ENCODE peak calls at places on chromosome 2, in ten cellular contexts. S is fibroblast of villous mesenchyme, V is neural progenitor cell, T is left ventricle myocardium inferior, N is cardiac muscle cell, Y is MM.1S, D is brain microvascular endothelial cell, Q is Peyer's patch, P is thyroid gland, A is B cell. R is an unnamed sample.

GRCh38 chr2:127651987-127652550 is 6.1 kb downstream of the GPR17 start:
- DNase-seq in S (peak), V (no peak), T (peak), N (peak), Y (no peak), D (no peak), Q (peak), P (peak), A (no peak), R (no peak)

GRCh38 chr2:75518638-75519465 is 41.9 kb downstream of the EVA1A start:
- DNase-seq in S (no peak), V (no peak), T (no peak), N (no peak), Y (no peak), D (no peak), Q (no peak), P (no peak), A (no peak), R (no peak)

GRCh38 chr2:237450583-237450982 is 36.5 kb upstream of the MLPH start:
- DNase-seq in S (no peak), V (no peak), T (no peak), N (no peak), Y (no peak), D (no peak), Q (no peak), P (no peak), A (no peak), R (no peak)

GRCh38 chr2:136235451-136236418 is 117.8 kb upstream of the CXCR4 start:
- DNase-seq in S (peak), V (no peak), T (no peak), N (no peak), Y (no peak), D (peak), Q (no peak), P (no peak), A (no peak), R (peak)

GRCh38 chr2:224538739-224539138 is 46.4 kb downstream of the CUL3 start:
- DNase-seq in S (no peak), V (peak), T (no peak), N (no peak), Y (no peak), D (no peak), Q (no peak), P (no peak), A (no peak), R (no peak)

GRCh38 chr2:104752504-104752903 is 101.4 kb upstream of the POU3F3 start:
- DNase-seq in S (no peak), V (no peak), T (no peak), N (no peak), Y (no peak), D (no peak), Q (no peak), P (no peak), A (no peak), R (no peak)

GRCh38 chr2:133780997-133781513 is 212.8 kb upstream of the NCKAP5 start:
- DNase-seq in S (no peak), V (no peak), T (no peak), N (no peak), Y (no peak), D (no peak), Q (no peak), P (no peak), A (no peak), R (no peak)

GRCh38 chr2:7083580-7084509 is 166.6 kb downstream of the RNF144A start:
- DNase-seq in S (peak), V (peak), T (no peak), N (peak), Y (peak), D (peak), Q (no peak), P (no peak), A (no peak), R (no peak)

GRCh38 chr2:160825433-160825832 is 331.8 kb upstream of the RBMS1 start:
- DNase-seq in S (no peak), V (no peak), T (no peak), N (no peak), Y (no peak), D (no peak), Q (no peak), P (no peak), A (no peak), R (no peak)

GRCh38 chr2:160491922-160492371 is 1.7 kb downstream of the RBMS1 start:
- DNase-seq in S (peak), V (peak), T (no peak), N (no peak), Y (peak), D (peak), Q (no peak), P (no peak), A (no peak), R (no peak)

GRCh38 chr2:197057946-197058345 is 131.4 kb upstream of the PGAP1 start:
- DNase-seq in S (no peak), V (no peak), T (no peak), N (no peak), Y (peak), D (no peak), Q (no peak), P (no peak), A (no peak), R (no peak)

GRCh38 chr2:182103531-182103930 is 117.9 kb downstream of the PPP1R1C start:
- DNase-seq in S (peak), V (peak), T (no peak), N (no peak), Y (no peak), D (no peak), Q (no peak), P (no peak), A (no peak), R (no peak)

DNA sequence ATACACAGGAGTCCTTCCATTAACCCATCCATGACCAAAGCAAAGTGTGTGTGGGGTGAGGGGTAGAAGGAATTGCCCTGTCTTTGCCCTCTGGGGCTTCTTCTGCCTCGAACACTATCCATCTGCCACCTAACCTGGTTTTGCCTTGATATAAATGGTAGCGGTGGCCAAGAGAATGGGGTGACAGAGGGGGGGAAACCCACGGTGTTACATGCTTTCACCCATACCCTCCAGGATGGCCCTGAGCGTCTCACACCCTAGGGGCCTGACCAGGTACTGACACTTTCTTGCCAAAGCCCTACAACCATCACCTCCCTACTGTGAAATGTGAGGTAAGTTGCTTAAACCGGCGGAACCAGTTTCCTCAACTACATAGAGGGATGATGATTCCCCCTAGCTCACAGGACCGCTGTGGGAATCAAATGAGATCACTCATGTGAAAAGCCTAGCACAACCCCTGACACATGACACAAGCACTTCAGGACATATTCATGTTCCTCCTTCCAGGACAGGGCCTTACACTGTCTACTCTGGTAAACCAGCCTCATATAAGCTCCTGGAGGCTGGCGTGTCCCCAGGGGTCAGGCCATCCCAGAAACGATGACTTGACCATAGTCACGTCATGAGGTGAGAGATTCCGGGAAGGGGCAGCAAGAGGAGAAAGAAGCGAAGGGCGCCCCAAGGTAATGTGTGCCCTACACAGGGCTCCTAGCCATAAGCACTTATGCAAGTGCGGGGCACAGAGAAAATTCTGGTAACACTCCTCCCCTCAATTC is 49.7 kb downstream of the C2orf42 start:
- DNase-seq in S (peak), V (peak), T (no peak), N (no peak), Y (peak), D (peak), Q (peak), P (peak), A (peak), R (no peak)
- TF ChIP-seq CTCF in S (peak), V (peak), T (peak), N (peak), Y (peak), D (peak), Q (peak), P (peak), A (peak), R (peak)

DNA sequence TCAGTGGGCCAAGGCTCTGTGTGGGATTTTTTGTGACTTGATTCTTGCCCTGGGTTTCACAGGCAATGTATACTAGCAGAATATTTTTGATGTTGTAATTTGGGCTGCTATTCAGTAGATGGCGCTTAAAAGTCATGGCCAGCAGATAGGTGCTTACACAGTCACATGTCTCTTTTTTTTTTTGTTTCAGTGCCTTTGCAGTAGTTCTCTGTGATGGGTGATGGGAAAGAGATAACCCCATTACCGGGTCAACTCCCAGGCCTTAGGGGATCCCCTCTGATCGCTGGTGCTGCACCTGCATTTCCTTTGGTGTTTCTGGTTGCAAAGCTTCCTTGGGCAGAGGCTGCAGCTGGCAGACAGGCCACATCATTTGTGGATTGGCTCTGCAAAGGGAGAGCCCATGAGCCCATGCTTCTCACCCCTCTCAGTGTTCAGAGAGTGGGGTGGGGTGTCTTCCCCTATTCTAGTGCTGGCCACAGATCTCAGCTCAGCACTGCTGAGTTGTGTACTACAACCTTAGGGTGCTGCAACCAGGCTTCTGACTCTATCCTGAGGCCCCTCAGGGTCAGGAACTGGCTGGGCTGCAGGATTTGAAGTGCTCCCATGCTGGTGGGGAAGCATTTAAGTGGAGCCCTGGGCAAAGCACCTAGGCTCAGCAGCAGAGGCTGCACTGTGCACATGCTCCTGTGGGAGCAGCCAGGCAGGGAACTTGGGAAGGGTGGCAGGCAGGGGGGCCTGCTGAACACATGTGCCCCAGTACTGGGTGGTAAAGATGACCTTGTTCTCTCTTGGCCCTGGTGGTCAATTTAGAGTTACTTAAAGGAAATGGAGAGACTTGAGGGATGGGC is 219.8 kb upstream of the SPHKAP start:
- DNase-seq in S (peak), V (no peak), T (no peak), N (no peak), Y (peak), D (peak), Q (no peak), P (no peak), A (no peak), R (no peak)
- TF ChIP-seq CTCF in S (peak), V (no peak), T (no peak), N (no peak), Y (peak), D (no peak), Q (no peak), P (no peak), A (no peak), R (no peak)

DNA sequence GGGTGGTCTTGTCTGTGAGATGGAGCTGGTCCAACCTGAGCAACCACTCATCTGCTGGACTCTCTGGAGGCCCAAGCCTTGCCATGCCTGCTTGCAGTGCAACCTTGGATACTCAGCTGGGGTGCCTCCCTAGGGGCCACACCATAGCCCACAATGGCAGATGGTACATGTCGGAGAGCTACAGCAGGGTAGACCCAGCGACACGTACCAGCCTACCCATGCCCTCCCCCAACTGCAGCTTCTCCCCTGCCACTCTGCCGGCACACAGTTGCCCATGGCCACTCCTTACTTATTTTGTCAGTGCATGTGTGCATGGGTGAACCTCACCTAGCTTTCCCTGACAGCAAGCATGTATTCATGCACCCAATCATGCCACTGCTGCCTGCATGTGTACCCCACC is 690.9 kb downstream of the CCDC85A start:
- DNase-seq in S (no peak), V (no peak), T (no peak), N (no peak), Y (no peak), D (no peak), Q (no peak), P (no peak), A (no peak), R (no peak)
- TF ChIP-seq CTCF in S (no peak), V (no peak), T (no peak), N (no peak), Y (no peak), D (no peak), Q (no peak), P (no peak), A (no peak), R (no peak)

DNA sequence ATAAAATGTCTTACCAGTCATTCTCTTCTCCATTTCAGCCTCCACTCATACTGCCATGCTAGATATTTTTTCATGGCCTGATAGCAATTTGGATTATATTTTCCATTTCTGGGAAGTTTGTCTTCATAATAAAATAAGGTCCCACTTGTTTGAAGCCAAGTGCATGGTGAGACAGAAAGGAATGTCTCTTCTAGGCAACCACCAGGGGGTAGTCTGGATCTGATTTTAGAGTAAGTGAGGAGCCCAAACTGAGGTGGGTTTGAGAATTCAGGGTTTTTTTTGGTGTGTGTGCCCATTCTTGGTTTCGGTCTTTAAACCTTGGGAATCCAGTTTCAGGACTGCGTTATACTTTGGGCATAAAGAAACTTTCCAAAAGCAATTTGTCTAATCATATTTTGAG is 315.5 kb downstream of the RPRM start:
- DNase-seq in S (peak), V (peak), T (no peak), N (peak), Y (peak), D (no peak), Q (no peak), P (no peak), A (no peak), R (peak)
- TF ChIP-seq CTCF in S (peak), V (peak), T (peak), N (no peak), Y (peak), D (peak), Q (peak), P (no peak), A (no peak), R (peak)

GRCh38 chr2:167127135-167127534 is 238.9 kb downstream of the XIRP2 start:
- DNase-seq in S (no peak), V (no peak), T (no peak), N (no peak), Y (peak), D (peak), Q (no peak), P (no peak), A (no peak), R (no peak)
- TF ChIP-seq CTCF in S (peak), V (no peak), T (peak), N (peak), Y (no peak), D (peak), Q (no peak), P (no peak), A (no peak), R (no peak)

DNA sequence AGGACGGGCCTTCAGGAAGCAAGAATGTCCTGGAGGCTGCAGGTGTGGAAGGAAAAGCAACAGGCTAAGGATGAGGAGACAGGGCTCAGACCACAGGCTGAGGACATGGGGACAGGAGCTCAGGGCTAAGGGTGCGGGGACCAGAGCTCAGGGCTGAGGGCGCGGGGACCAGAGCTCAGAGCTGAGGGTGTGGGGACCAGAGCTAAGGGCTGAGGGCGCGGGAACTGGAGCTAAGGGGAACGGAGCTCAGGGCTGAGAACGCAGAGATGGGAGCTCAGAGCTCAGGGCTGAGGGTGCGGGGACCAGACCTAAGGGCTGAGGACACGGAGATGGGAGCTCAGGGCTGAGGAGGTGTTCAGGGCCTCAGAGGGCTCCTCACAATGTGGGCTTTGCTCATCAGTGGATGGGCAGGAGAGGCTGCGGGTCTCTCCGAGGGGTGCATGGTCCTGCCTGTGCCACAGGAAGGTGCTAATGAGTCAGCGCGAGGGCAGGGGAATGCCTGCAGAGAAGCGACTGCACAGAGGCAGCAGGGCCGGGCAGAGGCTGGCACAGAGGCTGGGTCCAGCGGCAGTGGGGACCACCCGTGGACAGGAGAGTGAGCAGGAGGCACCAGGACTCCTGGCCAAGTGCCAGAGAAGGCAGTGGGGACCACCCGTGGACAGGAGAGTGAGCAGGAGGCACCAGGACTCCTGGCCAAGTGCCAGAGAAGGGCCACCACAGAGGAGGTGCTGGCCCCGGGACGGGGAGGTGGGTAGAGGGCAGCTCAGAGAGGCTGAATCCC is 271.7 kb downstream of the TWIST2 start:
- DNase-seq in S (no peak), V (no peak), T (no peak), N (no peak), Y (no peak), D (no peak), Q (no peak), P (no peak), A (no peak), R (no peak)
- TF ChIP-seq CTCF in S (no peak), V (no peak), T (no peak), N (peak), Y (no peak), D (peak), Q (no peak), P (no peak), A (no peak), R (no peak)

GRCh38 chr2:239310401-239311061 is 90.3 kb downstream of the HDAC4 start:
- DNase-seq in S (no peak), V (no peak), T (no peak), N (no peak), Y (no peak), D (no peak), Q (no peak), P (no peak), A (no peak), R (no peak)

GRCh38 chr2:239307221-239307569 is 93.6 kb downstream of the HDAC4 start:
- DNase-seq in S (no peak), V (no peak), T (no peak), N (no peak), Y (no peak), D (no peak), Q (no peak), P (no peak), A (no peak), R (no peak)

GRCh38 chr2:239307921-239308620 is 92.7 kb downstream of the HDAC4 start:
- DNase-seq in S (no peak), V (no peak), T (no peak), N (no peak), Y (no peak), D (no peak), Q (peak), P (no peak), A (no peak), R (no peak)

GRCh38 chr2:239309398-239310245 is 91.2 kb downstream of the HDAC4 start:
- DNase-seq in S (no peak), V (no peak), T (no peak), N (no peak), Y (no peak), D (no peak), Q (no peak), P (no peak), A (no peak), R (no peak)

DNA sequence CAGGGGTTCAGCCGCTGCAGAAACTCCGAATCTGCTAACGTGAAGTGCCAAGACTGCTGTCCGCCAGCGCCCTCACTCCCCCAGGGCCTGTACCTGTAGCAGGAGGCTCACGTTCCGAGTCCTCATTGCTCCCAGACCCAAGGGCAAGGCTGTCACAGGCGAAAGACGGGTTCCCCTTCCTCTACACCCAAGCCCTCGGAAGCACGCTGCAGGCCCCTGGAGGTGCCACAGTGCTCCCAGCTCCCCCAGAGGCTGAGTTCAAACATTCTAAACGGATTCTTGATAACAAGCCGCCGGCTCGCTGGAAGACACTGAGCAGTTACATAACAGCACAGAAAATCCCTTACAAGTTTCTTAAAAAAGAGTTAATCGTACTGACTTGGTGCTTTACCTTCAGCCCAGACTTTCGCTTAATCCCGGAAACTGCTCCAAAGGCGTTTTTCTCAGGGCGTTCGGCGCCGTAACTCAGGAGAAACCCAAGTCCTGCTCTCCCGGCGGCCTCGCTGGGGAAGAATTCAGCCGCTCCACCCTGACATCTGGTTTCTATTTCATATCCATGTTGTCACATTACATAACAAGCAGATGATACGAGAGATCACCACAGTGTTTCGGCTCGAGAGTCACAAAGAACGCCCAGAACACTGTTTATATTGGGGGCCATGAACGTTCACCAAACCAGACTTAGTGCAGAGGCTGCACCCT is 92.0 kb downstream of the HDAC4 start:
- DNase-seq in S (peak), V (no peak), T (peak), N (peak), Y (no peak), D (peak), Q (peak), P (no peak), A (no peak), R (no peak)
- TF ChIP-seq CTCF in S (peak), V (no peak), T (no peak), N (no peak), Y (no peak), D (peak), Q (no peak), P (no peak), A (no peak), R (no peak)

DNA sequence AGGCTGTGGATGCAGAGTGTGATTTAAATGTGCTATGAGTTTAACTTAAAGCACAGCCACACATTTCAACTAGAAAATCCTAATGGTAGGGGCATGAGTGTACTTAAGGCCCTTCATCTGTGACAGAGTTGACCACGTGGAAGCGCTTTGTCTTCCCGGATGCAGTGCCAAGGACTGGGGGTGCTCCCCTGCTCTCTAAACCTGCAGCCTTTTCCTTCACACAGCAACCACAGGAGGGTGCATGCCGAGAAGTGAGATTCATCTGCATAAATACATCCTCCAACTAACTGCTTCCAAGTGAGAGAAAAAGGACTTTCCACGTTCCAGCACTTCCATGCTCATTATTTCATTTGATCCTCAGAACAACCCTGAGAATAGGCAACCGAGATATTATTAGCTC is 149.6 kb downstream of the MYT1L start:
- DNase-seq in S (no peak), V (no peak), T (no peak), N (no peak), Y (no peak), D (no peak), Q (no peak), P (peak), A (no peak), R (no peak)
- TF ChIP-seq CTCF in S (no peak), V (no peak), T (no peak), N (no peak), Y (no peak), D (no peak), Q (no peak), P (no peak), A (no peak), R (no peak)